ENCODE peak calls at places on chromosomes 6 and 20, in ten cellular contexts. Y is AG10803, V is fibroblast of mammary gland, O is hepatocyte, N is WERI-Rb-1, E is lower lobe of right lung, L is brain microvascular endothelial cell, H is AG04450, J is BE2C, S is AG04449. D is an unnamed sample.

GRCh38 chr6:31779908-31780307 is 2.8 kb upstream of the VWA7 start:
- DNase-seq in Y (no peak), V (no peak), O (no peak), N (no peak), E (no peak), L (no peak), H (no peak), J (no peak), S (no peak), D (no peak)

GRCh38 chr6:82331031-82331773 is 32.4 kb upstream of the TPBG start:
- DNase-seq in Y (peak; percentile 81), V (peak; percentile 66), O (peak; percentile 9), N (no peak), E (no peak), L (no peak), H (peak; percentile 13), J (no peak), S (peak; percentile 59), D (peak; percentile 21)

GRCh38 chr6:112348334-112348874 is 1.3 kb downstream of the RFPL4B start:
- DNase-seq in Y (no peak), V (no peak), O (no peak), N (no peak), E (no peak), L (no peak), H (no peak), J (no peak), S (no peak), D (no peak)

GRCh38 chr20:53923745-53924369 is 146.5 kb downstream of the BCAS1 start:
- DNase-seq in Y (no peak), V (no peak), O (no peak), N (no peak), E (no peak), L (no peak), H (no peak), J (no peak), S (no peak), D (no peak)

GRCh38 chr6:170221052-170221752 is 69.7 kb downstream of the DLL1 start:
- DNase-seq in Y (no peak), V (no peak), O (no peak), N (no peak), E (no peak), L (no peak), H (no peak), J (no peak), S (no peak), D (no peak)

GRCh38 chr6:17429381-17430061 is 36.1 kb downstream of the CAP2 start:
- DNase-seq in Y (no peak), V (peak; percentile 35), O (no peak), N (peak; percentile 44), E (no peak), L (no peak), H (peak; percentile 44), J (no peak), S (no peak), D (peak; percentile 70)

GRCh38 chr20:17495826-17496225 is 35.4 kb downstream of the BFSP1 start:
- DNase-seq in Y (no peak), V (no peak), O (no peak), N (no peak), E (no peak), L (no peak), H (no peak), J (no peak), S (no peak), D (no peak)

GRCh38 chr6:69349776-69350175 is 447.0 kb downstream of the LMBRD1 start:
- DNase-seq in Y (no peak), V (no peak), O (no peak), N (no peak), E (peak; percentile 42), L (no peak), H (no peak), J (peak; percentile 49), S (no peak), D (no peak)

GRCh38 chr6:5279891-5280338 is 18.6 kb downstream of the FARS2 start:
- DNase-seq in Y (no peak), V (no peak), O (no peak), N (no peak), E (no peak), L (no peak), H (no peak), J (no peak), S (no peak), D (no peak)

GRCh38 chr6:141484726-141485125 is 648.0 kb upstream of the GJE1 start:
- DNase-seq in Y (peak; percentile 9), V (peak; percentile 44), O (no peak), N (no peak), E (no peak), L (no peak), H (no peak), J (no peak), S (no peak), D (no peak)

GRCh38 chr6:129607581-129608186 is 102.3 kb downstream of the ARHGAP18 start:
- DNase-seq in Y (peak; percentile 37), V (peak; percentile 37), O (no peak), N (no peak), E (no peak), L (no peak), H (no peak), J (no peak), S (no peak), D (no peak)

DNA sequence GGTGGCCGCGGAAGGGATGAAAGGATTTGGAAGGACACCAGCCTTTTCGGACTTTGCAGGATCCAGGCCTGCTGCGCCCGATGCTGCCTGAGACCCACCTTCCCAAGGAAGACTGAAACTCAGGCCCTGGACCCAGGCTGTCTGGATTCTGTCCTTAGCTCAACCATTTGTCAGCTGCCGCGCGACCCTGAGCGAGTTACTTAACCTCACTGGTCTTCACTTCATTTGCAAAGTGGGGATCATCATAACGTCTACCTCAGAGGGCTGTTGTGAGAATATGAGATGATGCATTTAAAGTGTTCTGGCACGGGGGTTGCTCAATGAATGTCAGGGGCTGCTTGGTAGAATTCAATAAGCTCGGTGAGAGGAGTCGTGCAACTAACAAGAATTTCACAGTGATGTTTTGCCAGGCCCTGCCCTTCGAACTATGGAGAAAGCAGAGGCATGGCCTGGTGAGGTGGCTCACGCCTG is 104.2 kb upstream of the PRDM1 start:
- DNase-seq in Y (no peak), V (no peak), O (no peak), N (no peak), E (no peak), L (no peak), H (no peak), J (no peak), S (no peak), D (no peak)
- H3K4me3 ChIP-seq in Y (no peak overlapping the region), V (no peak overlapping the region), O (no peak overlapping the region), N (no peak overlapping the region), E (no peak overlapping the region), L (peak overlapping the region; percentile 54), H (no peak overlapping the region), J (no peak overlapping the region), S (no peak overlapping the region), D (no peak overlapping the region)

DNA sequence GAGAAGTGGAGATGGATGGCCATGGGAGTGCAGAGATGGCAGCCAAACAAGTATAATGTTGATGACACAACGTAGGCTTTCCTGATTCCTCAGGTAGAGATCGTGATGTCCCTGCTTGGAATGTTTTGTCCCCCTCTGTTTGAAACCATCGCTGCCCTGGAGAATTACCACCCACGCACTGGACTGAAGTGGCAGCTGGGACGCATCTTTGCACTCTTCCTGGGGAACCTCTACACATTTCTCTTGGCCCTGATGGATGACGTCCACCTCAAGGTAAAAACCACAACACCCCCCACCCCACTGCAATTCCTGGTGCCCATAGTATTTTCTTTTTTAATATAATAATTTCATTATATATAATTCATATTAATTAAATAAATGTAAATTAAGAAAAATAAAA is 42.1 kb upstream of the NOP56 start:
- DNase-seq in Y (no peak), V (no peak), O (no peak), N (no peak), E (no peak), L (no peak), H (no peak), J (no peak), S (no peak), D (no peak)
- H3K4me3 ChIP-seq in Y (no peak overlapping the region), V (no peak overlapping the region), O (no peak overlapping the region), N (no peak overlapping the region), E (no peak overlapping the region), L (no peak overlapping the region), H (no peak overlapping the region), J (no peak overlapping the region), S (no peak overlapping the region), D (no peak overlapping the region)

GRCh38 chr6:73182021-73182607 is 43.2 kb downstream of the KHDC1L start:
- DNase-seq in Y (no peak), V (no peak), O (no peak), N (no peak), E (no peak), L (no peak), H (no peak), J (no peak), S (no peak), D (no peak)

GRCh38 chr6:73180718-73181619 is 44.3 kb downstream of the KHDC1L start:
- DNase-seq in Y (peak; percentile 80), V (peak; percentile 75), O (peak; percentile 60), N (peak; percentile 68), E (no peak), L (peak; percentile 70), H (peak; percentile 44), J (peak; percentile 53), S (peak; percentile 62), D (peak; percentile 36)

GRCh38 chr6:73176057-73176456 is 49.2 kb downstream of the KHDC1L start:
- DNase-seq in Y (no peak), V (no peak), O (no peak), N (no peak), E (no peak), L (no peak), H (no peak), J (no peak), S (no peak), D (no peak)

GRCh38 chr6:73177221-73177944 is 47.9 kb downstream of the KHDC1L start:
- DNase-seq in Y (no peak), V (no peak), O (no peak), N (no peak), E (no peak), L (no peak), H (no peak), J (no peak), S (no peak), D (no peak)

GRCh38 chr6:73180076-73180717 is 45.1 kb downstream of the KHDC1L start:
- DNase-seq in Y (peak; percentile 29), V (peak; percentile 33), O (no peak), N (no peak), E (no peak), L (no peak), H (no peak), J (no peak), S (no peak), D (no peak)
- H3K4me3 ChIP-seq in Y (peak overlapping the region; percentile 55), V (no peak overlapping the region), O (no peak overlapping the region), N (no peak overlapping the region), E (no peak overlapping the region), L (no peak overlapping the region), H (no peak overlapping the region), J (no peak overlapping the region), S (no peak overlapping the region), D (peak overlapping the region; percentile 36)

DNA sequence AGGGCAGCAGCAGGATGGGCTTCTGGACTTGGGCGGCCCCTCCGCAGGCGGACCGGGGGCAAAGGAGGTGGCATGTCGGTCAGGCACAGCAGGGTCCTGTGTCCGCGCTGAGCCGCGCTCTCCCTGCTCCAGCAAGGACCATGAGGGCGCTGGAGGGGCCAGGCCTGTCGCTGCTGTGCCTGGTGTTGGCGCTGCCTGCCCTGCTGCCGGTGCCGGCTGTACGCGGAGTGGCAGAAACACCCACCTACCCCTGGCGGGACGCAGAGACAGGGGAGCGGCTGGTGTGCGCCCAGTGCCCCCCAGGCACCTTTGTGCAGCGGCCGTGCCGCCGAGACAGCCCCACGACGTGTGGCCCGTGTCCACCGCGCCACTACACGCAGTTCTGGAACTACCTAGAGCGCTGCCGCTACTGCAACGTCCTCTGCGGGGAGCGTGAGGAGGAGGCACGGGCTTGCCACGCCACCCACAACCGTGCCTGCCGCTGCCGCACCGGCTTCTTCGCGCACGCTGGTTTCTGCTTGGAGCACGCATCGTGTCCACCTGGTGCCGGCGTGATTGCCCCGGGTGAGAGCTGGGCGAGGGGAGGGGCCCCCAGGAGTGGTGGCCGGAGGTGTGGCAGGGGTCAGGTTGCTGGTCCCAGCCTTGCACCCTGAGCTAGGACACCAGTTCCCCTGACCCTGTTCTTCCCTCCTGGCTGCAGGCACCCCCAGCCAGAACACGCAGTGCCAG is at the start of gene TNFRSF6B:
- DNase-seq in Y (no peak), V (no peak), O (no peak), N (no peak), E (no peak), L (no peak), H (no peak), J (peak; percentile 55), S (no peak), D (no peak)
- H3K4me3 ChIP-seq in Y (peak within 1 kb of the TSS; percentile 24), V (peak within 1 kb of the TSS; percentile 39), O (no peak within 1 kb of the TSS), N (no peak within 1 kb of the TSS), E (peak within 1 kb of the TSS; percentile 40), L (peak within 1 kb of the TSS; percentile 63), H (peak within 1 kb of the TSS; percentile 36), J (peak within 1 kb of the TSS; percentile 32), S (peak within 1 kb of the TSS; percentile 12), D (peak within 1 kb of the TSS; percentile 42)